ENCODE peak calls at places on chromosomes 11 and 22, in ten cellular contexts. W is upper lobe of right lung; S is HepG2; G is T-helper 2 cell; K is epithelial cell of esophagus; Z is non-pigmented ciliary epithelial cell; P is fibroblast of lung; M is stimulated activated CD4-positive, alpha-beta T cell treated with anti-CD3 and anti-CD28 coated beads, Interleukin-2, amount 100 ng/mL, for 24 hours; T is SK-N-DZ; R is hypothalamus. L is an unnamed sample.

GRCh38 chr22:44815099-44816070 is 63.0 kb downstream of the ARHGAP8 start:
- DNase-seq in W (no peak), S (no peak), G (no peak), K (no peak), Z (no peak), P (peak), M (no peak), T (no peak), R (no peak), L (no peak)

GRCh38 chr11:783581-784015 is 6.3 kb downstream of the CEND1 start:
- DNase-seq in W (peak), S (no peak), G (no peak), K (peak), Z (no peak), P (peak), M (peak), T (peak), R (peak), L (peak)

GRCh38 chr11:73716153-73717056 is 44.5 kb downstream of the RAB6A start:
- DNase-seq in W (no peak), S (peak), G (no peak), K (no peak), Z (no peak), P (no peak), M (no peak), T (no peak), R (no peak), L (no peak)

GRCh38 chr11:117026593-117027330 is 71.5 kb downstream of the SIK3 start:
- DNase-seq in W (no peak), S (no peak), G (no peak), K (peak), Z (peak), P (peak), M (no peak), T (no peak), R (no peak), L (peak)

GRCh38 chr11:93278976-93279375 is 51.6 kb upstream of the DEUP1 start:
- DNase-seq in W (no peak), S (no peak), G (no peak), K (no peak), Z (no peak), P (no peak), M (no peak), T (no peak), R (no peak), L (no peak)

GRCh38 chr11:47327025-47327424 is 25.5 kb downstream of the MYBPC3 start:
- DNase-seq in W (no peak), S (no peak), G (no peak), K (no peak), Z (no peak), P (no peak), M (no peak), T (no peak), R (no peak), L (no peak)

GRCh38 chr11:945986-946385 is 20.3 kb downstream of the AP2A2 start:
- DNase-seq in W (no peak), S (peak), G (no peak), K (no peak), Z (no peak), P (peak), M (no peak), T (peak), R (peak), L (no peak)

GRCh38 chr11:98772799-98773198 is 247.9 kb upstream of the CNTN5 start:
- DNase-seq in W (no peak), S (no peak), G (no peak), K (no peak), Z (no peak), P (no peak), M (no peak), T (no peak), R (no peak), L (no peak)

GRCh38 chr11:44889266-44889665 is 61.4 kb downstream of the TP53I11 start:
- DNase-seq in W (no peak), S (no peak), G (no peak), K (no peak), Z (no peak), P (peak), M (no peak), T (no peak), R (no peak), L (no peak)

L was measured in foreskin fibroblast.